ENCODE peak calls at places on chromosome 9, in nine cellular contexts. O is ovary, Y is vagina, J is fibroblast of mammary gland, A is Calu3, G is fibroblast of lung, K is A549, S is osteoblast, T is AG04450. U is an unnamed sample.

GRCh38 chr9:126793686-126794417 is 11.0 kb upstream of the ZBTB43 start:
- DNase-seq in A (no peak), T (no peak), G (no peak), O (no peak), K (no peak), S (peak; percentile 4), Y (no peak), J (no peak), U (no peak)

GRCh38 chr9:99491408-99492259 is 269.6 kb downstream of the SEC61B start:
- DNase-seq in J (peak; percentile 88), T (peak; percentile 18), O (no peak), S (peak; percentile 52), G (peak; percentile 11), K (no peak), Y (no peak), A (no peak), U (peak; percentile 25)

GRCh38 chr9:26175264-26175663 is 497.0 kb upstream of the TUSC1 start:
- DNase-seq in S (no peak), A (no peak), O (no peak), K (no peak), Y (no peak), J (peak; percentile 10), G (peak; percentile 29), T (no peak), U (no peak)

GRCh38 chr9:111399772-111400563 is 69.9 kb upstream of the OR2K2 start:
- DNase-seq in S (peak; percentile 47), G (no peak), A (peak; percentile 57), O (no peak), J (peak; percentile 67), K (peak; percentile 67), Y (no peak), T (no peak), U (peak; percentile 6)

GRCh38 chr9:12784461-12785250 is 9.8 kb downstream of the LURAP1L start:
- DNase-seq in O (no peak), G (peak; percentile 97), K (peak; percentile 98), T (peak; percentile 76), J (peak; percentile 98), S (peak; percentile 55), A (peak; percentile 77), Y (no peak), U (peak; percentile 92)

GRCh38 chr9:4318741-4319140 is 18.9 kb upstream of the GLIS3 start:
- DNase-seq in S (no peak), T (no peak), J (peak; percentile 75), G (no peak), O (no peak), A (no peak), Y (no peak), K (no peak), U (peak; percentile 40)

GRCh38 chr9:129509508-129509907 is 111.4 kb downstream of the C9orf50 start:
- DNase-seq in T (peak; percentile 91), G (peak; percentile 97), K (peak; percentile 60), O (no peak), A (no peak), S (peak; percentile 92), Y (no peak), J (peak; percentile 95), U (peak; percentile 96)

GRCh38 chr9:37963936-37964739 is 60.2 kb upstream of the SLC25A51 start:
- DNase-seq in G (peak; percentile 99), T (peak; percentile 71), O (no peak), J (peak; percentile 99), K (peak; percentile 83), A (peak; percentile 71), S (peak; percentile 94), Y (no peak), U (peak; percentile 99)

GRCh38 chr9:95086564-95086955 is 230.9 kb downstream of the FANCC start:
- DNase-seq in S (peak; percentile 80), Y (no peak), K (no peak), A (no peak), G (no peak), J (no peak), T (no peak), O (no peak), U (no peak)

GRCh38 chr9:68775003-68775730 is 70.1 kb downstream of the PIP5K1B start:
- DNase-seq in A (no peak), T (no peak), O (no peak), J (peak; percentile 73), G (no peak), K (no peak), Y (no peak), S (no peak), U (no peak)

GRCh38 chr9:81521892-81522291 is 167.5 kb downstream of the TLE1 start:
- DNase-seq in K (no peak), A (peak; percentile 10), G (no peak), S (no peak), Y (no peak), T (no peak), O (no peak), J (no peak), U (no peak)

GRCh38 chr9:35882265-35882848 is 12.2 kb upstream of the OR13J1 start:
- DNase-seq in K (peak; percentile 76), S (peak; percentile 64), G (peak; percentile 54), A (peak; percentile 83), O (peak; percentile 86), T (peak; percentile 39), Y (no peak), J (peak; percentile 78), U (peak; percentile 76)

GRCh38 chr9:127803507-127804352 is 1.0 kb downstream of the FPGS start:
- DNase-seq in K (peak; percentile 63), G (peak; percentile 35), J (peak; percentile 39), S (peak; percentile 95), Y (no peak), O (peak; percentile 56), A (peak; percentile 63), T (no peak), U (peak; percentile 15)

GRCh38 chr9:133612816-133613215 is 3.6 kb upstream of the FAM163B start:
- DNase-seq in A (no peak), K (no peak), J (no peak), S (peak; percentile 14), O (no peak), T (no peak), G (no peak), Y (no peak), U (no peak)
- TF ChIP-seq CTCF in A (no peak), K (no peak), J (no peak), S (no peak), O (no peak), T (no peak), G (no peak), Y (no peak), U (no peak)

GRCh38 chr9:3181049-3181953 is 337.4 kb upstream of the PUM3 start:
- DNase-seq in Y (no peak), S (no peak), A (peak; percentile 24), T (no peak), O (peak; percentile 29), G (peak; percentile 18), K (peak; percentile 48), J (peak; percentile 27), U (peak; percentile 13)
- TF ChIP-seq CTCF in Y (no peak), S (no peak), A (no peak), T (no peak), O (no peak), G (no peak), K (peak; percentile 46), J (peak; percentile 20), U (peak; percentile 38)

DNA sequence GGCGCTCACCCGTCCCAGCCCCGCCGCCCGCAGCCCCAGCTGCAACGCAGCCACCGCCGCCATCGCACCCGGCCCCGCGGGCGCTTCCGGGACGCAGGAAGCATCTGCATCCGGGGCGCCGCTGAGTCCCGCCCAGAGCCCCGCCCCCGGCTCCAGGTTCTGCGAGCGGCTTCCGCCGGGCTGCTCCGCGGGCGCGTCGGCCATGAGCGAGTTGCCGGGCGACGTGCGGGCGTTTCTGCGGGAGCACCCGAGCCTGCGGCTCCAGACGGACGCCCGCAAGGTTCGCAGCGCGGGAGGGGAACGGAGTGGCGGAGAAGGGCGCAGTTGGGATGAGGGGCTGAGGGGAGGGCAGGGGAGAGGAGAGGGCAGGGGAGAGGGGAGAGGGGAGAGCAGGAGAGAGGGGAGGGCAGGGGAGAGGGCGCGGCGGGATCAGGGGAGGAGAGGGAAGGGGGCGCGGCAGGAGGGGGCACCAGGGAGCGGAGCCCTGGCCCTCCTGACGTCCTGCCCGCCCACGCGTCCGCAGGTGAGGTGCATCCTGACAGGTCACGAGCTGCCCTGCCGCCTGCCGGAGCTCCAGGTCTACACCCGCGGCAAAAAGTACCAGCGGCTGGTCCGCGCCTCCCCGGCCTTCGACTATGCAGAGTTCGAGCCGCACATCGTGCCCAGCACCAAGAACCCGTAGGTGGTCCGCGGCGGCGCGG is at the start of the genes SURF1 and SURF2:
- DNase-seq in K (peak; percentile 76), G (peak; percentile 74), S (peak; percentile 99), T (no peak), O (peak; percentile 88), A (peak; percentile 88), Y (no peak), J (peak; percentile 61), U (peak; percentile 76)
- TF ChIP-seq CTCF in K (no peak), G (no peak), S (no peak), T (no peak), O (no peak), A (no peak), Y (no peak), J (no peak), U (peak; percentile 12)

GRCh38 chr9:2559212-2560152 is 62.1 kb upstream of the VLDLR start:
- DNase-seq in G (peak; percentile 98), O (peak; percentile 81), S (peak; percentile 84), K (peak; percentile 71), J (peak; percentile 92), Y (no peak), T (peak; percentile 87), A (peak; percentile 39), U (peak; percentile 93)
- TF ChIP-seq CTCF in G (no peak), O (no peak), S (no peak), K (no peak), J (no peak), Y (no peak), T (no peak), A (no peak), U (no peak)

GRCh38 chr9:120439147-120439546 is 140.8 kb downstream of the CDK5RAP2 start:
- DNase-seq in O (no peak), T (no peak), A (peak; percentile 8), J (peak; percentile 42), K (peak; percentile 40), G (no peak), S (no peak), Y (no peak), U (peak; percentile 13)
- TF ChIP-seq CTCF in O (no peak), T (peak; percentile 57), A (peak; percentile 33), J (peak; percentile 61), K (peak; percentile 39), G (peak; percentile 28), S (peak; percentile 63), Y (no peak), U (peak; percentile 73)

U was measured in astrocyte of the spinal cord.